ENCODE peak calls at places on chromosomes 7 and 10, in ten cellular contexts. A is H9; Q is upper lobe of right lung; H is endothelial cell of umbilical vein; T is IMR-90; U is psoas muscle; X is tibial artery; W is keratinocyte; K is CD8-positive, alpha-beta T cell; M is upper lobe of left lung. R is an unnamed sample.

GRCh38 chr10:79374312-79375191 is 27.3 kb downstream of the PPIF start:
- DNase-seq in Q (peak; percentile 90), K (peak; percentile 88), H (peak; percentile 58), M (no peak), U (peak; percentile 90), T (peak; percentile 67), X (peak; percentile 88), A (peak; percentile 81), W (no peak), R (peak; percentile 81)

GRCh38 chr7:22147113-22147512 is 201.4 kb upstream of the CDCA7L start:
- DNase-seq in K (no peak), Q (no peak), H (no peak), U (no peak), A (no peak), X (no peak), T (no peak), W (no peak), M (no peak), R (peak; percentile 51)

GRCh38 chr7:129906700-129907099 is 46.1 kb downstream of the UBE2H start:
- DNase-seq in Q (no peak), H (peak; percentile 66), T (no peak), K (no peak), A (no peak), U (no peak), M (no peak), X (no peak), W (no peak), R (no peak)

GRCh38 chr7:75596727-75597614 is 104.9 kb downstream of the SPDYE5 start:
- DNase-seq in T (peak; percentile 53), M (no peak), X (no peak), H (peak; percentile 62), A (no peak), Q (no peak), K (no peak), U (no peak), W (no peak), R (no peak)

GRCh38 chr10:100816671-100817070 is 71.3 kb downstream of the PAX2 start:
- DNase-seq in W (no peak), M (no peak), A (no peak), T (no peak), U (no peak), X (no peak), Q (no peak), K (no peak), H (no peak), R (no peak)

GRCh38 chr10:106387063-106387462 is 777.4 kb downstream of the SORCS1 start:
- DNase-seq in A (no peak), X (no peak), K (no peak), H (no peak), Q (no peak), W (no peak), M (no peak), U (no peak), T (peak; percentile 35), R (no peak)

GRCh38 chr10:48802611-48803046 is 118.0 kb downstream of the WDFY4 start:
- DNase-seq in T (no peak), W (no peak), M (no peak), X (no peak), A (no peak), K (no peak), Q (no peak), H (no peak), U (no peak), R (no peak)

GRCh38 chr7:112926018-112926417 is 135.8 kb upstream of the TMEM168 start:
- DNase-seq in A (no peak), T (no peak), K (no peak), X (no peak), H (no peak), U (no peak), Q (no peak), W (no peak), M (no peak), R (no peak)

GRCh38 chr7:136179829-136180721 is 202.9 kb upstream of the MTPN start:
- DNase-seq in U (no peak), M (no peak), A (no peak), Q (no peak), X (no peak), H (no peak), W (no peak), K (no peak), T (no peak), R (no peak)

GRCh38 chr7:136184719-136185118 is 207.6 kb upstream of the MTPN start:
- DNase-seq in T (no peak), X (no peak), M (no peak), U (no peak), Q (no peak), K (no peak), H (no peak), A (no peak), W (no peak), R (no peak)

GRCh38 chr7:136179154-136179553 is 202.0 kb upstream of the MTPN start:
- DNase-seq in X (no peak), M (no peak), H (no peak), W (no peak), T (no peak), U (no peak), K (no peak), A (no peak), Q (no peak), R (no peak)

GRCh38 chr7:136180984-136181383 is 203.8 kb upstream of the MTPN start:
- DNase-seq in W (no peak), T (no peak), K (no peak), A (no peak), Q (no peak), X (no peak), U (no peak), M (no peak), H (no peak), R (no peak)

DNA sequence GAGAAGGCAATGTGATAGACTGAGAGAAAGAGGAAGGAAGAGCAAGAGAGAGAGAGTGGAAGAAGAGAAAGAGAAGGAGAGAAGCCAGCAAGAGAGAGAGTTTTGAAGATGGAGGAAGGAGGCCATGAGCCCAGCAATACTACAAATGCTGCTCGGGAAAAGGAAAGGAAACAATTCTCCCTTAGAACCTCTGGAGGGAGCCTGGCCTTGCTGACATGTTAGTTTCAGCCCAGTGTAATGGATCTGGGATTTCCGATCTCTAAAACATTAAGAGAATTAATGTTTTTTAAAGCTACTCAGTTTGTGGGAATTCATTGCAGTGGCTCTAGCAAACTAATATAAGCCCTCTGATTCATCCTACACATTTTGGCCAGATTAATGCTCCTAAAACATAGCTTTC is 206.8 kb upstream of the MTPN start:
- DNase-seq in W (no peak), T (peak; percentile 10), H (no peak), U (no peak), X (no peak), M (no peak), Q (no peak), A (no peak), K (no peak), R (no peak)
- TF ChIP-seq CTCF in W (no peak), T (peak; percentile 19), H (no peak), U (no peak), X (no peak), M (no peak), Q (no peak), A (peak; percentile 64), K (no peak), R (no peak)

DNA sequence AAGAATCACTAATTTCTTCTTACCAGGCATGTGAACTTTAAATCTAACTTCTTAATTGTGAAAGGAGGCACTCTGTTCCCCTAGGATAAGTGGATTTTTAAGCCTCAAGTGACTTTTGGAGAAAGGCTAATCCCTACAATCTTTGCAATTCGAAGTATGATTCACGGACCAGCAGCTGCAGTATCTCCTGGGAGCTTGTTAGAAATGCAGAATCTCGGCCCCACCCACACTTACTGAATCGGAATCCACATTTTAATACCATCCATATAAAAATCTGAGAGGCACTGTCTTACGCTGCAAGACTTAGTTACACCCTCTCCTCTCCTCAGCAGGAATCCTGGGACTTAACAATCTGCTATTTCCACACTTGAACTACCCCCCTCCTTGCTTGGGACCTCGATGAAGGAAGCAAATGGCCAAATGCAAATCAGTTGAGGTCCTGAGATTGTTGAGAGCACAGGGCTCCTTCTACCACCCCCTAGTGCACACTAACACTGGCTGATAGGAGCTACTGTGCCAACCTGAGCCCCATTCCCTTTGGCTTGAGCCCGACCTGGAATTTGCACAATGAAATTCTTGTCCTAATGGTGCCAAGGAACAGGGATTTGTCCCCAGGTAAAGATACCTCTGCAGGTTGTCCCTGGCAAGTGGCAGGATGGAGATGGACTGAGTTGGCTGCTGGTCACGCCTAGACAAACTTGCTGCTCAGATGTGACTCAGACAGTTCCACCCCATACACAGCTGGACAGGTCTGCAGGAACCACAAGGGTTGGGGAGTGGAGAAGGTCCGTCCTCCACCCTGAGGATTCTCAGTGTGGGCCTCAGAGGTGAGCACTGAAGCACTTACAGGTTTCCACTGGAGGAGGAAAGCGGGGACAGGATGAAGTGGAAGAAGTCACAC is 20.8 kb downstream of the ITPRIP start:
- DNase-seq in H (no peak), Q (peak; percentile 26), T (peak; percentile 81), M (no peak), U (peak; percentile 51), X (peak; percentile 64), K (no peak), W (no peak), A (no peak), R (peak; percentile 24)
- H3K4me1 ChIP-seq in H (peaks cover 8% of the 10 kb centered on the region), Q (peaks cover 62% of the 10 kb centered on the region), T (peaks cover 42% of the 10 kb centered on the region), M (peaks cover 62% of the 10 kb centered on the region), U (peaks cover 40% of the 10 kb centered on the region), X (peaks cover 65% of the 10 kb centered on the region), K (peaks cover 34% of the 10 kb centered on the region), W (peaks cover 58% of the 10 kb centered on the region), A (peaks cover 11% of the 10 kb centered on the region), R (peaks cover 55% of the 10 kb centered on the region)

DNA sequence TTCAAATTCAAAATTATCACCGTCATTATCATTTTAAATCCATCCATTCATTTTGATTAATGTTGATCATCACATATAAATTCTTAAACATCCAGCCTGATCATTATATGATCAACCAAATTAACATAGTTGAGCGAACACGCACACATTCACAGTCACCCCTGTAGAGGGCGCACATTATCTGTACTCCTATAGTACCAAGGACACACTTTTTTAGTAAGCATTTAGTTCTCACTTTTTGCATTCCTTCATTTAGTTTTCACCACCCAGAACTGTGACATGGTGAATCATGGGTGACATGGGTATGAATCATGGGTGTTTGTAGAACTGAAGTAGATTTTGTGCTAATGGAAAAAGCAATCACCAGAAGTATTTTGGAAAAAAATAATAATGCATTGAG is 26.0 kb upstream of the ZNF735 start:
- DNase-seq in H (no peak), X (no peak), T (no peak), W (no peak), M (no peak), A (no peak), Q (no peak), K (no peak), U (no peak), R (no peak)
- TF ChIP-seq CTCF in H (no peak), X (no peak), T (peak; percentile 11), W (no peak), M (no peak), A (peak; percentile 37), Q (peak; percentile 47), K (no peak), U (no peak), R (no peak)

DNA sequence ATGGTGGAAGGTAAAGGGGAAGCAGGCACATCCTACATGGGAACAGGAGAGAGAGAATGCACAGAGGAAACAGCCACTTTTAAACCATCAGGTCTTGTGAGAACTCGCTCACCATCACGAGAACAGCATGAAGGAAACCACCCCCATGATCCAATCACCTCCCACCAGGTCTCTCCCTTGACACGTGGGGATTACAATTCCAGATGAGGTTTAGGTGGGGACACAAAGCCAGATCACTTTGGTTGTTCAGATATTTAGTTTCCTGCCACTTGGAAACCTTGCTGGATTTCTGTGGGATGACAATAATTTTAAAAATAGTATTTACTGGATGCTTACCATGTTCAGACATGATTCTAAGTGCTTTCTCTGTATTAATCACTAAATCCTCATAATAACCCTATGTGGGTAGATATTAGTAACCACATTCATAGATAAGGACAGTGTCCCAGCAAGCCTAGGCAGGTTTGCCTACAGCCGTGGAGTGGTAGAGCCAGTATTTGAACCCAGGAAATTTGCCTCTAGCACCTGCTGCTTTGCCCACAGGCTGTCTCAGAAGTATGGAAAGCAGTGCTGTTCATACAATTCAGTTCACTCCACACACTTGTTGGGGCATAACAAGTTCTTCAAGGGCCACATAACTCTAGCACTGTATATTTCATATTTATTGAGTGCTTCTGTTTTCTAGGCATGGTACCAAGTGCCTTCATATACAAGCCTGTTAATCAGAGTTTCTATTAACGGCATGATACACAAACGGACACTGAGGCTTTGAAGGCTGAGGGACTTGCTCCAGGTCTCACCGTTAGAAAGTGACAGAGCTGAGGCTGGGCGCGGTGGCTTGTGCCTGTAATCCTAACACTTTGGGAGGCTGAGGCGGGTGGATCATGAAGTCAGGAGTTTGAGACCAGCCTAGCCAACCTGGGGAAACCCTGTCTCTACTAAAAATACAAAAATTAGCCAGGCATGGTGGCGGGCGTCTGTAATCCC is 8.3 kb downstream of the TLL2 start:
- DNase-seq in A (no peak), T (no peak), H (no peak), M (no peak), W (peak; percentile 89), U (no peak), K (no peak), X (no peak), Q (no peak), R (no peak)
- H3K4me1 ChIP-seq in A (peaks cover 9% of the 10 kb centered on the region), T (no peaks in the 10 kb centered on the region), H (no peaks in the 10 kb centered on the region), M (no peaks in the 10 kb centered on the region), W (peaks cover 36% of the 10 kb centered on the region), U (no peaks in the 10 kb centered on the region), K (no peaks in the 10 kb centered on the region), X (no peaks in the 10 kb centered on the region), Q (no peaks in the 10 kb centered on the region), R (no peaks in the 10 kb centered on the region)